ENCODE peak calls at places on chromosomes 6 and 20, in five cellular contexts. U is substantia nigra, T is dorsolateral prefrontal cortex, X is spleen, I is left ventricle myocardium inferior. H is an unnamed sample.

GRCh38 chr6:56540950-56541600 is 101.6 kb downstream of the DST start:
- DNase-seq in U (no peak), T (no peak), X (no peak), I (no peak), H (no peak)

GRCh38 chr6:154510144-154510905 is at the start of gene CNKSR3:
- DNase-seq in U (peak), T (peak), X (peak), I (peak), H (peak)

GRCh38 chr20:44566018-44566417 is 16.4 kb upstream of the PKIG start:
- DNase-seq in U (no peak), T (no peak), X (no peak), I (no peak), H (no peak)

GRCh38 chr20:16241911-16242310 is 331.3 kb downstream of the KIF16B start:
- DNase-seq in U (no peak), T (no peak), X (no peak), I (no peak), H (no peak)

GRCh38 chr6:156585859-156586258 is 191.3 kb upstream of the ARID1B start:
- DNase-seq in U (no peak), T (no peak), X (no peak), I (no peak), H (no peak)

GRCh38 chr6:136792066-136792944 is at the start of gene MAP3K5:
- DNase-seq in U (peak), T (peak), X (peak), I (peak), H (peak)

GRCh38 chr20:17344775-17345174 is 117.9 kb downstream of the PCSK2 start:
- DNase-seq in U (no peak), T (no peak), X (no peak), I (no peak), H (no peak)

GRCh38 chr6:16179970-16180431 is 51.1 kb downstream of the MYLIP start:
- DNase-seq in U (no peak), T (no peak), X (no peak), I (no peak), H (no peak)

GRCh38 chr6:123316733-123317323 is 319.9 kb downstream of the TRDN start:
- DNase-seq in U (no peak), T (no peak), X (no peak), I (no peak), H (no peak)

GRCh38 chr20:22597303-22597702 is 12.9 kb upstream of the FOXA2 start:
- DNase-seq in U (no peak), T (no peak), X (no peak), I (no peak), H (no peak)

GRCh38 chr20:47024461-47024937 is 129.9 kb downstream of the EYA2 start:
- DNase-seq in U (no peak), T (no peak), X (no peak), I (no peak), H (no peak)

GRCh38 chr6:157561929-157562810 is 181.2 kb downstream of the ZDHHC14 start:
- DNase-seq in U (no peak), T (no peak), X (peak), I (no peak), H (no peak)

GRCh38 chr6:160353950-160354496 is 5.8 kb downstream of the SLC22A3 start:
- DNase-seq in U (no peak), T (no peak), X (no peak), I (no peak), H (no peak)

GRCh38 chr6:139407718-139408222 is 33.3 kb upstream of the CITED2 start:
- DNase-seq in U (no peak), T (no peak), X (no peak), I (no peak), H (no peak)

GRCh38 chr6:97819680-97820079 is 536.7 kb upstream of the MMS22L start:
- DNase-seq in U (no peak), T (no peak), X (no peak), I (no peak), H (no peak)

GRCh38 chr6:63554782-63555181 is 17.5 kb upstream of the LOC128125822 start:
- DNase-seq in U (no peak), T (no peak), X (no peak), I (no peak), H (no peak)

GRCh38 chr20:19688031-19688806 is 69.8 kb upstream of the RIN2 start:
- DNase-seq in U (peak), T (peak), X (no peak), I (peak), H (peak)

GRCh38 chr6:116682334-116682712 is 1.3 kb downstream of the KPNA5 start:
- DNase-seq in U (no peak), T (no peak), X (no peak), I (no peak), H (no peak)

GRCh38 chr20:56974499-56975250 is 291.8 kb downstream of the BMP7 start:
- DNase-seq in U (peak), T (no peak), X (no peak), I (no peak), H (no peak)

GRCh38 chr6:56311525-56311924 is 64.1 kb upstream of the COL21A1 start:
- DNase-seq in U (no peak), T (no peak), X (no peak), I (no peak), H (no peak)

GRCh38 chr6:167569041-167569805 is 244.3 kb downstream of the TTLL2 start:
- DNase-seq in U (no peak), T (no peak), X (no peak), I (no peak), H (no peak)

GRCh38 chr20:49112596-49113274 is 66.6 kb downstream of the CSE1L start:
- DNase-seq in U (no peak), T (no peak), X (no peak), I (no peak), H (no peak)

GRCh38 chr20:44615876-44616603 is 33.7 kb downstream of the PKIG start:
- DNase-seq in U (peak), T (peak), X (peak), I (peak), H (peak)

GRCh38 chr20:10741060-10741459 is 67.3 kb upstream of the JAG1 start:
- DNase-seq in U (no peak), T (no peak), X (no peak), I (peak), H (no peak)

GRCh38 chr6:97440590-97441176 is 157.7 kb upstream of the MMS22L start:
- DNase-seq in U (peak), T (peak), X (no peak), I (no peak), H (peak)

GRCh38 chr6:44667668-44668390 is 280.3 kb downstream of the CDC5L start:
- DNase-seq in U (no peak), T (no peak), X (no peak), I (no peak), H (no peak)

GRCh38 chr20:52226370-52226769 is 34.8 kb upstream of the ZFP64 start:
- DNase-seq in U (no peak), T (no peak), X (no peak), I (no peak), H (no peak)

GRCh38 chr6:20876016-20876415 is 341.8 kb downstream of the CDKAL1 start:
- DNase-seq in U (no peak), T (no peak), X (no peak), I (no peak), H (no peak)

GRCh38 chr6:44784195-44784594 is 396.7 kb downstream of the CDC5L start:
- DNase-seq in U (no peak), T (no peak), X (no peak), I (no peak), H (no peak)

GRCh38 chr6:156464100-156464878 is 312.9 kb upstream of the ARID1B start:
- DNase-seq in U (no peak), T (no peak), X (no peak), I (no peak), H (no peak)

GRCh38 chr20:16821211-16822089 is 73.3 kb downstream of the OTOR start:
- DNase-seq in U (no peak), T (no peak), X (no peak), I (no peak), H (no peak)

GRCh38 chr20:36493801-36494114 is 47.6 kb upstream of the MYL9 start:
- DNase-seq in U (peak), T (peak), X (no peak), I (peak), H (peak)
- H3K27ac ChIP-seq in U (peak), T (peak), X (peak), I (peak), H (peak)

GRCh38 chr6:27479319-27480182 is 6.6 kb upstream of the ZNF184 start:
- DNase-seq in U (peak), T (peak), X (peak), I (peak), H (peak)
- H3K27ac ChIP-seq in U (peak), T (peak), X (peak), I (peak), H (peak)

GRCh38 chr6:125789167-125789566 is 1.6 kb upstream of the NCOA7 start:
- DNase-seq in U (no peak), T (no peak), X (peak), I (no peak), H (no peak)
- H3K27ac ChIP-seq in U (peak), T (peak), X (peak), I (peak), H (peak)

DNA sequence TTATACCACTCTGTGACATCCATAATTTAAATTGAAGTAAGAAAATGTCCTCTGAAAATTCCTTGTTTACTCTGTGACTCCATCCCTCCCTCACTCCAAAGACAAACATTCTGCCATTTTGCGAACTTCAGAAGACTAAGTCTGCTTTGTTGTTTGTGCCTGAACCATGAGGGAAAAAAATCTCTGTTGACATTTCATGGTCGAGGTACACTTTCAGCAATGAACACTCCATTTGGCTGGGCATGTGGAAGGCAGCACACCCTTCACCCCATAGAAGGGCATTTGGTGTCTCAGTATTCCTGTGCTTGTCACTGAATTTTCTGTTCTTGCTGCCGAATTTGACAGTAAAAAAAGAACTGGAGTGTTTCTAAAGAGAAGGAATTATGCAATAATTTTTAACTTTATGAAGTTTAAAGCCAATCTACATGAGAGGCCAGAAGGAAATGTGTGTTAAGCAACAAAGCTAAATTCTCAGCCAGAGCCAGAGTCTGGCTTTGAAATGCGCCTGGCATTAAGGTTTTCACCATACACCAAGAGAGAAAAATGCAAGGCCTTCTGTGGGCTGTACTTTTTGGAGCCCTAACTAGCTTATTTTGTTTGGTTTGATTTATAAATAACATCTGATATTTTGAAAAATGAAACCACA is 4.7 kb upstream of the PBOV1 start:
- DNase-seq in U (no peak), T (no peak), X (no peak), I (no peak), H (no peak)
- H3K27ac ChIP-seq in U (no peak), T (peak), X (no peak), I (no peak), H (no peak)

DNA sequence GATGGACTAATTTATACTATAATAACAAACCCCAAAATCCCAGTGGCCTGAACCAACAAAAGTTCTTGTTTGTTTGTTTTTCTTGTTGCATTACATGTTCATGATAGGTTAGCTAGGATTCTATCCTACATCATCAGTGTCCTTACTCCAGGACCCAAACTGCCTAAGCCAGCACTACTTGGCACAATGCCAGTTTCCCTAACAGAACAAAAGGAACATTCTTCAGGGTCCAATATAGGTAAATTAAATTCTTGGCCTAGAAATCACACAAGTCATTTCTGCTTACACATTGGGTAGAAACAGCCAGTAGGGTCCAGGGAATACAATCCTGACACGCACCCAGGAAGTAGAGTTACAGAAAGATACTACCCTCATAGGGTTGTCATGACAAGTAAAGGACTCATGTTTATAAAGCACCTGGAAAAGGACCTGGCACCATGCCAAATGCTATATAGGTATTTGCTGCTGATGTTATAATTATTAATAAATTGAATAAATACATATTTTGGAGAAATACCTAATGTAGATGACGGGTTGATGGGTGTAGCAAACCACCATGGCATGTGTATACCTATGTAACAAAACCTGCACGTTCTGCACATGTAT is 38.8 kb downstream of the RCAN2 start:
- DNase-seq in U (no peak), T (no peak), X (no peak), I (no peak), H (no peak)
- H3K27ac ChIP-seq in U (no peak), T (peak), X (no peak), I (peak), H (no peak)

GRCh38 chr6:111843347-111844147 is 29.7 kb downstream of the FYN start:
- DNase-seq in U (no peak), T (no peak), X (peak), I (no peak), H (no peak)
- H3K27ac ChIP-seq in U (no peak), T (peak), X (peak), I (peak), H (no peak)

DNA sequence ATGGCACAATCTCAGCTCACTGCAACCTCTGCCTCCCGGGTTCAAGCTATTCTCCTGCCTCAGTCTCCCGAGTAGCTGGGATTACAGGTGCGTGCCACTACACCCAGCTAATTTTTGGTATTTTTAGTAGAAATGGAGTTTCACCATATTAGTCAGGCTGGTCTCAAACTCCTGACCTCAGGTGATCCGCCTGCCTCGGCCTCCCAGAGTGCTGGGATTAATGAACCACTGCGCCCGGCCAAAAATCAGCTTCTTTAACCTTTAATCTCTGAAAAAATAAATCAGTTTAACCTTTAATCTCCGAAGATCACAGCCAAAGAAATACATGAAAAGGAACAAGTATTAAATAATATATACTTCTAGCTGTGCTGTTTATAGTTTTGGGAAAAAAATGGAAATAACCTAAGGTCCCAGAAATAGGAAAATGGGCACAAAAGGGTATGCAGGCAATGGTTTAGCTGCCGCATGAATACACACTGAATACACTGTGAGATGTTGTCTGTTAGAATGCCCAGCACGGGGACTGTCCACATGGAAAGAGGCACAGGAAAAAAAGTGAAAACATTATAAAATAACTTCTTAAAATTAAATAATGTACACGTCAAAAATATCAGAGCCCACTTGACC is 1.6 kb downstream of the NQO2 start:
- DNase-seq in U (no peak), T (no peak), X (no peak), I (no peak), H (no peak)
- H3K27ac ChIP-seq in U (no peak), T (peak), X (peak), I (peak), H (no peak)